ENCODE peak calls at places on chromosome 9, in five cellular contexts. F is NT2/D1, W is HepG2, L is GM12878, E is H1. K is an unnamed sample.

GRCh38 chr9:108443741-108444140 is 412.0 kb downstream of the ACTL7B start:
- DNase-seq in E (no peak), W (peak), L (no peak), F (no peak), K (no peak)

GRCh38 chr9:35681341-35682002 is 7.7 kb downstream of the CA9 start:
- DNase-seq in W (no peak), F (no peak), L (no peak), E (no peak), K (no peak)

GRCh38 chr9:98192503-98193335 is at the start of gene CORO2A:
- DNase-seq in L (no peak), W (peak), F (peak), E (peak), K (peak)

GRCh38 chr9:87714819-87715218 is 11.1 kb upstream of the CTSL start:
- DNase-seq in W (peak), E (no peak), L (no peak), F (no peak), K (peak)

GRCh38 chr9:119289740-119290139 is 79.5 kb downstream of the BRINP1 start:
- DNase-seq in E (no peak), L (no peak), F (no peak), W (peak), K (peak)

GRCh38 chr9:111940697-111941096 is 44.1 kb downstream of the UGCG start:
- DNase-seq in W (no peak), E (no peak), F (no peak), L (no peak), K (no peak)

GRCh38 chr9:73133921-73134407 is 17.7 kb upstream of the ANXA1 start:
- DNase-seq in W (no peak), E (no peak), F (no peak), L (peak), K (no peak)

GRCh38 chr9:72843525-72844439 is 109.1 kb downstream of the ALDH1A1 start:
- DNase-seq in F (no peak), W (peak), L (no peak), E (no peak), K (peak)

GRCh38 chr9:123678038-123678877 is 251.7 kb downstream of the DENND1A start:
- DNase-seq in F (no peak), E (no peak), L (no peak), W (peak), K (peak)

GRCh38 chr9:76215066-76215465 is 179.2 kb downstream of the RFK start:
- DNase-seq in W (no peak), L (no peak), F (no peak), E (no peak), K (no peak)

GRCh38 chr9:37039065-37039464 is 5.0 kb upstream of the PAX5 start:
- DNase-seq in W (no peak), F (no peak), L (no peak), E (no peak), K (no peak)

GRCh38 chr9:122518226-122518625 is 715 bp upstream of the OR1J4 start:
- DNase-seq in W (no peak), E (no peak), L (no peak), F (no peak), K (no peak)

GRCh38 chr9:71614409-71614808 is 153.9 kb downstream of the CEMIP2 start:
- DNase-seq in L (no peak), W (peak), E (no peak), F (no peak), K (no peak)

GRCh38 chr9:24582363-24583126 is 36.8 kb upstream of the IZUMO3 start:
- DNase-seq in L (no peak), E (no peak), F (no peak), W (no peak), K (no peak)

GRCh38 chr9:84823426-84824271 is 154.1 kb downstream of the NTRK2 start:
- DNase-seq in F (no peak), L (peak), W (no peak), E (no peak), K (no peak)

GRCh38 chr9:100432736-100433135 is 5.8 kb downstream of the MSANTD3 start:
- DNase-seq in F (no peak), L (no peak), W (no peak), E (no peak), K (no peak)

GRCh38 chr9:100442072-100442471 is 15.1 kb downstream of the MSANTD3 start:
- DNase-seq in F (no peak), E (no peak), L (no peak), W (no peak), K (no peak)

GRCh38 chr9:100436566-100436965 is 9.6 kb downstream of the MSANTD3 start:
- DNase-seq in W (no peak), F (no peak), E (no peak), L (no peak), K (no peak)

GRCh38 chr9:100440071-100440470 is 13.1 kb downstream of the MSANTD3 start:
- DNase-seq in F (no peak), W (no peak), L (no peak), E (no peak), K (no peak)

DNA sequence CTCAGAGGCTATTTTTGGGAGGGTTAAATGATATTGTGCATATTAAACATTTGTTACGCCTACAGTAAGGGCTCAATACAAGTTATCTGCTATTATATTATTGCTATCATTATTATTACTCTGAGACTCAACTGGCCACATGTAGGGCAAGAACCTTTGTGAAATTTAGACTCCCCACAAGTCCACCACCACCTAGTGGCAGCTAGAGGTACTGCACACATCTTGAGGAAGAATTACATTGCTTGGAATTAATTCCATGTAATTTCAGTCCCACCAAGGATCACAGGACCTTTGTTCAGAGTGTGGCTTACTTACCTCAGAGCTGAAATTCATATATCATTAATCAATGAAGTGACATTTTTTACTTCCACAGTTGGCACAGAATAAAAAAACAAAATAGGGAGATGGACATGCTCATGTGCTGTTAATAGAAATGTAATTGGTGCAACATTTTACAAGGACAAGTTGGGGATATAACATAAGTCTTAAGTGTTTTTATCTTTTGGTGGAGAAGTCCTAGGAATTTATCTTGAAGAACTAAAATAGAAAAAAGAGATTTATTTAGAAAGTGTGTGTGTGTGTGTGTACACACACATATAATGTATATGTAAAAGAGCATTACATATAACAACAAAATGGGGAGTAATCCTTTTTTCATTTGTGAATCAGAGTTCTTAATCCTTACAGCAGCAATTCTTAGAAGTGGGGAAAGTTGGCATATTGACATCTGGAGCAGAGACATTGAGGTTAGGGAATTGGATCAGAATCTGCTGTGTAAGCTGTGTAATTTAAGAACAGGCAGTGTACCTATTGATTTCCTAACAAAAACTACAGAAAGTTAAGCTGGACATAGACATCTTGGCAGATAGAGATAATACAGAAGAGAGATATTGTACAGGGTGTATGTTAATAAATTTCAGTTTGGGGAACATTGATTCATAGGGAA is 11.2 kb downstream of the MSANTD3 start:
- DNase-seq in F (peak), E (no peak), W (peak), L (no peak), K (peak)
- TF ChIP-seq SUZ12 in F (no peak), E (no peak), W (no peak), L (no peak), K (no peak)

GRCh38 chr9:136678034-136678433 is 9.2 kb downstream of the AGPAT2 start:
- DNase-seq in L (no peak), E (no peak), W (no peak), F (no peak), K (no peak)
- TF ChIP-seq SUZ12 in L (no peak), E (no peak), W (no peak), F (no peak), K (no peak)

DNA sequence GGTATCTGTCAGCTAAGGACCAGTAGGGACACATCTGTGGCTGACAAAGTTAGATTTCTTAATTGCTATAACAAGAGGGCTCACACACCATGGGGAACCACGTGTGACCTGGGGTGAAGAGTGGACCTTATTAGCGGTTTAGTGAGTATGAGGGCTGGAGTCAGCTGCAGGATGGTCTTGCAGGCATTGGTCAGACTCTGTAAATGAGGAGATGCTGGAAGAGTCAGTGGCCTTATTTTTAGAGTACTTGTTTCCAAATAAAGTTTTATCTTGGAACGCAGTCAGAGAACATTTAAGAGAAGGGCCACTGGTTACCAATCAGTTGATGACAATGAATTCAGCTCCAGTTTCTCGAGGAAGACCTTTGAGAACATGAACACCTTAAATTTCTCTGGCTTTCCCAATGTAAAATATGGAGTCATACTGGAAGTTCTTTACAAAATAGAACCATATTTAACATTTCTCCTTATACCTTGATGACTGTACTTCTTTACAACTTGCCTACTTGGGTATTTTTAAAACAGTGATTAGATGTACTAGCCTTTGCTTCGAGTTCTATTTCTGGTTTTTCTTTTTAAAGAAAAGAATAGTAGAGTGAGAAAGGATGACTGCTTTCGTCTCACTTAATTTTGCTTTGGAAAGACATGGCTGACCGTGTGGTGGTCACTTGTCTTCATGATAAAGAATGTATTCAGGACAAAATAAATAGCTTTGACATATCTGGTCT is 185.9 kb upstream of the S1PR3 start:
- DNase-seq in E (no peak), L (no peak), F (no peak), W (no peak), K (no peak)
- TF ChIP-seq SUZ12 in E (no peak), L (no peak), F (no peak), W (no peak), K (no peak)

GRCh38 chr9:130140701-130141100 is 31.5 kb upstream of the NCS1 start:
- DNase-seq in E (no peak), F (no peak), L (no peak), W (no peak), K (no peak)
- TF ChIP-seq SUZ12 in E (no peak), F (no peak), L (no peak), W (no peak), K (no peak)

DNA sequence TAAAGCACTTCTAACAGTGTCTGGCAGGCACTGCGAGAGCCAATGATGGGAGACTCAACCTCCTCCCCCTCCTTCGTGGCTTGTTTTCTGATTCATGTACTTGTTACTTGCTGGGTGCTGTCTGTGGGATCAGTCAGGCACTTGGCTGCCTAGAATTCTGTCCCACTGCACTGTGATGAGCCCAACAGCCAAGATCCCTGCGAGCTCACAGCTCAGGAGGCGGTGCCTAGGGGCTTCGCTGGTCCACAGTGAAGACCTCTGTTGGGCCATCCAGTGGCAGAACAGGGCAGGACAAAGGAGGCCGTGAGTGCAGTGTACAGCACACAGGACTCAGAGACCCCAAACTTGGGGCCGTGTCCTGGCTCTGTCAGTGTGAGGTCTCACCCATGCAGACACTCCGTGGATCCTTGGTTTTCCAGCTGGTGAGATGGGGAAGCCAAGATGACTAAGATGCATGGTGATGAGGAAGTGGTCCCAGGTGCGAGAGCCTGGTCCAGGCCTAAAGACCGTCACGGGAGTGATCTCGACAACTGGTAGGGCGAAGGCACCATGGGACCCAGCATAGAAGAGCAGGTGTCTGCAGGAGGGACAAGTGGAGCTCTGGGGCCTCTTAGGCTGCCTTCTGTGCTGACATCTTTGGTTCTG is 19.5 kb downstream of the MYMK start:
- DNase-seq in W (no peak), F (no peak), L (no peak), E (no peak), K (no peak)
- TF ChIP-seq SUZ12 in W (no peak), F (no peak), L (no peak), E (no peak), K (no peak)

DNA sequence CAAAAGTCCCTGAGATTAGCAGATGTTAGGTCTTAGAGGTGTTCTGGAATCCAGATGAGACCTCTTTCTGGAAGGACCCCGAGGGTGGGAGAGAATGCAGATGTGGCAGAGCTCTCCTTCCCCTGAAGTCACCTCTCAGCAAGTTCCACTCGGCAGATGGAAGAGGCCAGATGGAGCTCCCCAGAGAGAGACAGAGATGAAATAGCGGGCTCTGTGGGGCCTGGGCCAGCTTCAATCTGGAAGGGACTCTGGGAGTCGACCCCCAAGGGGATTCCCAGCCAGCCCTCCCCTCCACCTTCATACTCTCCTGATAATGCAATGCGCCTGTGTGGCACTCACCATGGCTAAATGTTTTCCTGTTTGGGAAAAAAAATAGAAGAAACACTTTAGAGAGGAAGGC is 60.2 kb downstream of the WNK2 start:
- DNase-seq in F (no peak), L (no peak), W (no peak), E (no peak), K (no peak)
- TF ChIP-seq SUZ12 in F (no peak), L (no peak), W (no peak), E (no peak), K (no peak)

DNA sequence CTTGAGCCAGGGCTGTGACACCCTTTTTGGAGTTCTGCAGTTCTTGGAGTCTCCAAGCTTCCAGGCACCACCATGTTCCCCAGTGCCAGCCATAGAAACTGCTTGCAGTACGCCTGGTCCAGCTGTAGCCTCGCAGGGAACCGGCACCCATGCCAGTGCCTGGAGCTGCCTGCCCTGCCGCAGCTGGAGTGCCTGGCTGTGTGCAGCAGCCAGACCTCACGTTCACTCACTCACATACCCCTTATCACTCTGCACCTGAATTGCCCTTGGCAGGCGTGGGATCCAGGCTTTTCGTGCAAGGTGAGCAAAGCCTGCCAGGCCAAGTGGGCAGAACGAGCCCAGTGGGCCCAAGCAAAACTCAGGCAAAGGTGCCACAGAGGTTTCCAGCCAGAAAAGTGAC is 77.8 kb upstream of the SHB start:
- DNase-seq in F (no peak), W (no peak), L (no peak), E (no peak), K (no peak)
- TF ChIP-seq SUZ12 in F (no peak), W (no peak), L (no peak), E (no peak), K (no peak)

DNA sequence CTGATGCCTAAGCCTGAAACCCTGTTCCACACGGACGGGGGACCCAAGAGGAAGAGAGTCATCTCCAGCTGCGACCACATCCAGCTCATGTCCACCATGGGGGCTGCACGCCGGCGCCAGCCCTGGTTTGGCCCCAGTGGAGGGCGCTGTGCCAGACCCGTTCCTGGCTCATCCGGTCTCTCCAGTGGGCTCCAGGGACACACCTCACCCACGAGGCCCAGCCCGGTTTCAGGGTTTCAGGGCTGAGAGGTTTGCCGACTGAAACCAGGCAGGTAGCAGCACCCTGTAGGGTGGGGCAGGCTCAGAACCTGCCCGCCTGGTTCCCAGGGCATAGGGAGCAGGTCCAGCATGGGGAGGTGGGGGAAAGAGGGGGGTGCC is 71.4 kb upstream of the STXBP1 start:
- DNase-seq in L (no peak), F (no peak), W (no peak), E (no peak), K (no peak)
- TF ChIP-seq SUZ12 in L (no peak), F (no peak), W (no peak), E (no peak), K (no peak)

DNA sequence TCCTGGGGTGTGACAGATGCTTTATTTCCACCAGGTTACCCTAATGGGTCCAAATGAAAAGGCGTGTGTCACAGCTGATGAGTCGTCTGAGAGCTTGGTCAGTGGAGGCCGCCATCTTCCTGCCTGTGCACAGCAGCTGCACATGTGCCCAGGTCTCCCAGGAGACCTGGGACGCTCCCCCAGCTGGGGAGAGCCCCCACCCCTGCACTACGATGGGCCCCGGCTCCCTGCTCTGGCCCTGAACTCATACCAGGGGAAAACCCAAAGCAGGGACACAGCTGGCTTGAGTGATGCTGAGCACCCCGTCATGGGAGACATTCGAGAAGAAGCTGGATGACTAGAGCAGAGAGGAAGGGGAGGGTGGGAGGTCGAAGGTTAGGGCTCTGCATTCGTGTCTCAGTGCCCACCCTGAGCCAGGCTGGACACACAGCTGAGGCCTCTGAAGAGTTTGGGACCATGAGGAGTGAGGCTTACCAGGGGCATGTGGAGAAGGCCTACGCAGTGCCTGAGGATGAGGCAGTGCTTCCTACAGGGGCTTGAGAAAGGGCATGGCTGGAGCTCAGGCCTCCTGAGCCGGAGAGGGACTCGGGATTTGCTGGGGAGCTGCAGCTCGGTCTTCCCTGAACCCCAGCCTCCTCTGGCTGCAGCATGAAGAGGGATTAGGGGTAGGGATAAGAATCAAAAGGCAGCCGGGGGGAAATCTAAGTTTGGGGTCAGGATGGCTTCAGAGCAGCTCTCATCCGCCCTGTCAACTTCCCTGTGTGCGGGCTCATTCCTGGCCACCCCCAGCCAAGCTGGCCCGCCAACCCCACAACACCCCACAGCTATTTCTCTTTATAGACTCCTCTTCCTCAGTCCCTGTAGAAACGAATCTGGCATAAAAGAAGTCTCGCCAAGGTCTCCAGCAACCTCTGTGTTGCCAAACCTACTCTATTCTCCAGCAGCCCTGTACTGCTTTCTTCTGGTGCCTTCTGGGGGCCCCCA is 42.2 kb upstream of the RNU6ATAC start:
- DNase-seq in E (no peak), W (no peak), L (no peak), F (no peak), K (no peak)
- TF ChIP-seq SUZ12 in E (no peak), W (no peak), L (no peak), F (no peak), K (no peak)

DNA sequence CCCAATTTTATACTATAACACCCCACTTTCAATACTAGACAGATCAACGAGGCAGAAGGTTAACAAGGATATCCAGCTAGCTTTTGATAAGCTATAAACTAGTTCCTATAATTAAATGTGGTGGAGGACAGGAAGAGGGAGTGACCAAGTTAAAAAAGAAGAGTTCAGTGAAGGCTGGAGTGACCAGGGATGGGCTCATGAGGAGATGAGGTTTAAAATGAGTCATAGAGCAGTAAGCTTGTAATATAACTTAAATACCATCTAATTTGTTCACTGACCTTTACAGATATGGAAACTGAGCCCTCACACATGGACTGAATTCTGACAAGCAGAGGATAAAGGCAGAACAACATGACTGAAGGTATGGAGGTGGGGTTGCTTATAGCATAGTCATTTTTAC is 284.5 kb downstream of the SPATA31D1 start:
- DNase-seq in L (no peak), E (no peak), W (no peak), F (no peak), K (no peak)
- TF ChIP-seq SUZ12 in L (no peak), E (no peak), W (no peak), F (no peak), K (no peak)